ENCODE peak calls at places on chromosomes 7 and 10, in ten cellular contexts. One of them, this sample, is unnamed.

GRCh38 chr7:13980474-13980873 is 9.0 kb downstream of the ETV1 start:
- DNase-seq in hepatocyte: no peak
- DNase-seq in cardiac muscle cell: no peak
- DNase-seq in activated T-helper 1 cell treated with anti-CD3 and anti-CD28 coated beads, Interleukin-12 subunit alpha, Interleukin-12 subunit beta, Interleukin-2, Interleukin-4 antibody, amounts not matched to agents 30 ng/mL and 10 ng/mL and 1 ng/mL, durations not matched to agents 14 hours and 24 hours and 36 hours: no peak
- DNase-seq in endothelial cell: no peak
- DNase-seq in activated CD4-positive, CD25-positive, alpha-beta regulatory T cell: no peak
- DNase-seq in EH: no peak
- DNase-seq in neuronal stem cell: no peak
- DNase-seq in left ventricle myocardium inferior: no peak
- DNase-seq in DND-41: no peak
- DNase-seq in this sample: no peak

GRCh38 chr10:119335671-119336353 is 128.4 kb downstream of the GRK5 start:
- DNase-seq in hepatocyte: no peak
- DNase-seq in activated T-helper 1 cell treated with anti-CD3 and anti-CD28 coated beads, Interleukin-12 subunit alpha, Interleukin-12 subunit beta, Interleukin-2, Interleukin-4 antibody, amounts not matched to agents 30 ng/mL and 10 ng/mL and 1 ng/mL, durations not matched to agents 14 hours and 24 hours and 36 hours: no peak
- DNase-seq in left ventricle myocardium inferior: no peak
- DNase-seq in endothelial cell: no peak
- DNase-seq in activated CD4-positive, CD25-positive, alpha-beta regulatory T cell: no peak
- DNase-seq in EH: peak; percentile 48
- DNase-seq in cardiac muscle cell: peak; percentile 55
- DNase-seq in neuronal stem cell: no peak
- DNase-seq in DND-41: no peak
- DNase-seq in this sample: no peak

GRCh38 chr7:27235387-27236052 is 7.1 kb upstream of the EVX1 start:
- DNase-seq in neuronal stem cell: no peak
- DNase-seq in activated T-helper 1 cell treated with anti-CD3 and anti-CD28 coated beads, Interleukin-12 subunit alpha, Interleukin-12 subunit beta, Interleukin-2, Interleukin-4 antibody, amounts not matched to agents 30 ng/mL and 10 ng/mL and 1 ng/mL, durations not matched to agents 14 hours and 24 hours and 36 hours: no peak
- DNase-seq in left ventricle myocardium inferior: peak; percentile 43
- DNase-seq in cardiac muscle cell: peak; percentile 75
- DNase-seq in DND-41: no peak
- DNase-seq in hepatocyte: peak; percentile 87
- DNase-seq in activated CD4-positive, CD25-positive, alpha-beta regulatory T cell: no peak
- DNase-seq in EH: peak; percentile 47
- DNase-seq in endothelial cell: peak; percentile 63
- DNase-seq in this sample: no peak

GRCh38 chr10:62199584-62199983 is 69.1 kb downstream of the RTKN2 start:
- DNase-seq in EH: no peak
- DNase-seq in activated CD4-positive, CD25-positive, alpha-beta regulatory T cell: no peak
- DNase-seq in left ventricle myocardium inferior: no peak
- DNase-seq in cardiac muscle cell: no peak
- DNase-seq in neuronal stem cell: no peak
- DNase-seq in endothelial cell: no peak
- DNase-seq in activated T-helper 1 cell treated with anti-CD3 and anti-CD28 coated beads, Interleukin-12 subunit alpha, Interleukin-12 subunit beta, Interleukin-2, Interleukin-4 antibody, amounts not matched to agents 30 ng/mL and 10 ng/mL and 1 ng/mL, durations not matched to agents 14 hours and 24 hours and 36 hours: no peak
- DNase-seq in DND-41: no peak
- DNase-seq in hepatocyte: peak; percentile 9
- DNase-seq in this sample: no peak

GRCh38 chr7:31540786-31541185 is 26.9 kb downstream of the ITPRID1 start:
- DNase-seq in activated CD4-positive, CD25-positive, alpha-beta regulatory T cell: no peak
- DNase-seq in hepatocyte: no peak
- DNase-seq in EH: no peak
- DNase-seq in endothelial cell: no peak
- DNase-seq in neuronal stem cell: no peak
- DNase-seq in activated T-helper 1 cell treated with anti-CD3 and anti-CD28 coated beads, Interleukin-12 subunit alpha, Interleukin-12 subunit beta, Interleukin-2, Interleukin-4 antibody, amounts not matched to agents 30 ng/mL and 10 ng/mL and 1 ng/mL, durations not matched to agents 14 hours and 24 hours and 36 hours: no peak
- DNase-seq in DND-41: no peak
- DNase-seq in cardiac muscle cell: no peak
- DNase-seq in left ventricle myocardium inferior: no peak
- DNase-seq in this sample: no peak

GRCh38 chr7:20172736-20173334 is 44.3 kb downstream of the MACC1 start:
- DNase-seq in cardiac muscle cell: peak; percentile 74
- DNase-seq in activated T-helper 1 cell treated with anti-CD3 and anti-CD28 coated beads, Interleukin-12 subunit alpha, Interleukin-12 subunit beta, Interleukin-2, Interleukin-4 antibody, amounts not matched to agents 30 ng/mL and 10 ng/mL and 1 ng/mL, durations not matched to agents 14 hours and 24 hours and 36 hours: no peak
- DNase-seq in hepatocyte: peak; percentile 76
- DNase-seq in neuronal stem cell: peak; percentile 52
- DNase-seq in activated CD4-positive, CD25-positive, alpha-beta regulatory T cell: no peak
- DNase-seq in DND-41: peak; percentile 30
- DNase-seq in left ventricle myocardium inferior: no peak
- DNase-seq in EH: peak; percentile 30
- DNase-seq in endothelial cell: peak; percentile 77
- DNase-seq in this sample: peak; percentile 62

GRCh38 chr10:116112232-116113231 is 160.5 kb downstream of the GFRA1 start:
- DNase-seq in neuronal stem cell: no peak
- DNase-seq in activated CD4-positive, CD25-positive, alpha-beta regulatory T cell: no peak
- DNase-seq in left ventricle myocardium inferior: no peak
- DNase-seq in DND-41: no peak
- DNase-seq in endothelial cell: no peak
- DNase-seq in hepatocyte: no peak
- DNase-seq in EH: no peak
- DNase-seq in cardiac muscle cell: no peak
- DNase-seq in activated T-helper 1 cell treated with anti-CD3 and anti-CD28 coated beads, Interleukin-12 subunit alpha, Interleukin-12 subunit beta, Interleukin-2, Interleukin-4 antibody, amounts not matched to agents 30 ng/mL and 10 ng/mL and 1 ng/mL, durations not matched to agents 14 hours and 24 hours and 36 hours: no peak
- DNase-seq in this sample: no peak

GRCh38 chr7:124120911-124121310 is 88.0 kb upstream of the TMEM229A start:
- DNase-seq in activated CD4-positive, CD25-positive, alpha-beta regulatory T cell: no peak
- DNase-seq in activated T-helper 1 cell treated with anti-CD3 and anti-CD28 coated beads, Interleukin-12 subunit alpha, Interleukin-12 subunit beta, Interleukin-2, Interleukin-4 antibody, amounts not matched to agents 30 ng/mL and 10 ng/mL and 1 ng/mL, durations not matched to agents 14 hours and 24 hours and 36 hours: no peak
- DNase-seq in cardiac muscle cell: no peak
- DNase-seq in EH: no peak
- DNase-seq in endothelial cell: no peak
- DNase-seq in neuronal stem cell: no peak
- DNase-seq in left ventricle myocardium inferior: no peak
- DNase-seq in hepatocyte: no peak
- DNase-seq in DND-41: no peak
- DNase-seq in this sample: no peak

GRCh38 chr7:30434140-30434799 is 44.3 kb downstream of the NOD1 start:
- DNase-seq in activated CD4-positive, CD25-positive, alpha-beta regulatory T cell: no peak
- DNase-seq in EH: no peak
- DNase-seq in DND-41: no peak
- DNase-seq in hepatocyte: no peak
- DNase-seq in endothelial cell: no peak
- DNase-seq in cardiac muscle cell: peak; percentile 57
- DNase-seq in left ventricle myocardium inferior: no peak
- DNase-seq in activated T-helper 1 cell treated with anti-CD3 and anti-CD28 coated beads, Interleukin-12 subunit alpha, Interleukin-12 subunit beta, Interleukin-2, Interleukin-4 antibody, amounts not matched to agents 30 ng/mL and 10 ng/mL and 1 ng/mL, durations not matched to agents 14 hours and 24 hours and 36 hours: no peak
- DNase-seq in neuronal stem cell: no peak
- DNase-seq in this sample: peak; percentile 58

GRCh38 chr7:2046581-2047271 is 186.0 kb downstream of the MAD1L1 start:
- DNase-seq in DND-41: no peak
- DNase-seq in neuronal stem cell: no peak
- DNase-seq in endothelial cell: no peak
- DNase-seq in cardiac muscle cell: no peak
- DNase-seq in activated T-helper 1 cell treated with anti-CD3 and anti-CD28 coated beads, Interleukin-12 subunit alpha, Interleukin-12 subunit beta, Interleukin-2, Interleukin-4 antibody, amounts not matched to agents 30 ng/mL and 10 ng/mL and 1 ng/mL, durations not matched to agents 14 hours and 24 hours and 36 hours: no peak
- DNase-seq in EH: no peak
- DNase-seq in hepatocyte: no peak
- DNase-seq in left ventricle myocardium inferior: peak; percentile 10
- DNase-seq in activated CD4-positive, CD25-positive, alpha-beta regulatory T cell: no peak
- DNase-seq in this sample: no peak

GRCh38 chr10:117783698-117784395 is 241.3 kb downstream of the EMX2 start:
- DNase-seq in neuronal stem cell: no peak
- DNase-seq in endothelial cell: no peak
- DNase-seq in activated CD4-positive, CD25-positive, alpha-beta regulatory T cell: no peak
- DNase-seq in left ventricle myocardium inferior: no peak
- DNase-seq in cardiac muscle cell: no peak
- DNase-seq in DND-41: no peak
- DNase-seq in activated T-helper 1 cell treated with anti-CD3 and anti-CD28 coated beads, Interleukin-12 subunit alpha, Interleukin-12 subunit beta, Interleukin-2, Interleukin-4 antibody, amounts not matched to agents 30 ng/mL and 10 ng/mL and 1 ng/mL, durations not matched to agents 14 hours and 24 hours and 36 hours: no peak
- DNase-seq in hepatocyte: no peak
- DNase-seq in EH: no peak
- DNase-seq in this sample: no peak

GRCh38 chr7:54992876-54993490 is 25.8 kb upstream of the EGFR start:
- DNase-seq in activated T-helper 1 cell treated with anti-CD3 and anti-CD28 coated beads, Interleukin-12 subunit alpha, Interleukin-12 subunit beta, Interleukin-2, Interleukin-4 antibody, amounts not matched to agents 30 ng/mL and 10 ng/mL and 1 ng/mL, durations not matched to agents 14 hours and 24 hours and 36 hours: no peak
- DNase-seq in neuronal stem cell: no peak
- DNase-seq in endothelial cell: no peak
- DNase-seq in EH: peak; percentile 42
- DNase-seq in hepatocyte: no peak
- DNase-seq in left ventricle myocardium inferior: no peak
- DNase-seq in activated CD4-positive, CD25-positive, alpha-beta regulatory T cell: no peak
- DNase-seq in cardiac muscle cell: no peak
- DNase-seq in DND-41: no peak
- DNase-seq in this sample: no peak

GRCh38 chr10:104218751-104219150 is 13.4 kb downstream of the CFAP43 start:
- DNase-seq in hepatocyte: no peak
- DNase-seq in activated T-helper 1 cell treated with anti-CD3 and anti-CD28 coated beads, Interleukin-12 subunit alpha, Interleukin-12 subunit beta, Interleukin-2, Interleukin-4 antibody, amounts not matched to agents 30 ng/mL and 10 ng/mL and 1 ng/mL, durations not matched to agents 14 hours and 24 hours and 36 hours: no peak
- DNase-seq in left ventricle myocardium inferior: no peak
- DNase-seq in neuronal stem cell: no peak
- DNase-seq in EH: no peak
- DNase-seq in activated CD4-positive, CD25-positive, alpha-beta regulatory T cell: no peak
- DNase-seq in endothelial cell: no peak
- DNase-seq in cardiac muscle cell: no peak
- DNase-seq in DND-41: no peak
- DNase-seq in this sample: no peak

GRCh38 chr7:151416921-151417320 is 7.1 kb upstream of the WDR86 start:
- DNase-seq in left ventricle myocardium inferior: no peak
- DNase-seq in neuronal stem cell: no peak
- DNase-seq in cardiac muscle cell: no peak
- DNase-seq in DND-41: no peak
- DNase-seq in endothelial cell: no peak
- DNase-seq in EH: no peak
- DNase-seq in activated CD4-positive, CD25-positive, alpha-beta regulatory T cell: no peak
- DNase-seq in activated T-helper 1 cell treated with anti-CD3 and anti-CD28 coated beads, Interleukin-12 subunit alpha, Interleukin-12 subunit beta, Interleukin-2, Interleukin-4 antibody, amounts not matched to agents 30 ng/mL and 10 ng/mL and 1 ng/mL, durations not matched to agents 14 hours and 24 hours and 36 hours: no peak
- DNase-seq in hepatocyte: peak; percentile 33
- DNase-seq in this sample: no peak

GRCh38 chr7:99340659-99341058 is 15.0 kb downstream of the ARPC1A start:
- DNase-seq in hepatocyte: no peak
- DNase-seq in DND-41: no peak
- DNase-seq in left ventricle myocardium inferior: no peak
- DNase-seq in activated CD4-positive, CD25-positive, alpha-beta regulatory T cell: no peak
- DNase-seq in neuronal stem cell: no peak
- DNase-seq in activated T-helper 1 cell treated with anti-CD3 and anti-CD28 coated beads, Interleukin-12 subunit alpha, Interleukin-12 subunit beta, Interleukin-2, Interleukin-4 antibody, amounts not matched to agents 30 ng/mL and 10 ng/mL and 1 ng/mL, durations not matched to agents 14 hours and 24 hours and 36 hours: no peak
- DNase-seq in cardiac muscle cell: no peak
- DNase-seq in EH: peak; percentile 63
- DNase-seq in endothelial cell: no peak
- DNase-seq in this sample: no peak

GRCh38 chr10:52187521-52188258 is 126.4 kb upstream of the DKK1 start:
- DNase-seq in hepatocyte: no peak
- DNase-seq in left ventricle myocardium inferior: no peak
- DNase-seq in endothelial cell: no peak
- DNase-seq in cardiac muscle cell: no peak
- DNase-seq in DND-41: no peak
- DNase-seq in neuronal stem cell: no peak
- DNase-seq in activated T-helper 1 cell treated with anti-CD3 and anti-CD28 coated beads, Interleukin-12 subunit alpha, Interleukin-12 subunit beta, Interleukin-2, Interleukin-4 antibody, amounts not matched to agents 30 ng/mL and 10 ng/mL and 1 ng/mL, durations not matched to agents 14 hours and 24 hours and 36 hours: no peak
- DNase-seq in activated CD4-positive, CD25-positive, alpha-beta regulatory T cell: no peak
- DNase-seq in EH: no peak
- DNase-seq in this sample: no peak

GRCh38 chr7:55158541-55158940 is 139.7 kb downstream of the EGFR start:
- DNase-seq in EH: peak; percentile 85
- DNase-seq in activated CD4-positive, CD25-positive, alpha-beta regulatory T cell: no peak
- DNase-seq in cardiac muscle cell: no peak
- DNase-seq in hepatocyte: peak; percentile 48
- DNase-seq in endothelial cell: no peak
- DNase-seq in left ventricle myocardium inferior: no peak
- DNase-seq in neuronal stem cell: no peak
- DNase-seq in DND-41: no peak
- DNase-seq in activated T-helper 1 cell treated with anti-CD3 and anti-CD28 coated beads, Interleukin-12 subunit alpha, Interleukin-12 subunit beta, Interleukin-2, Interleukin-4 antibody, amounts not matched to agents 30 ng/mL and 10 ng/mL and 1 ng/mL, durations not matched to agents 14 hours and 24 hours and 36 hours: no peak
- DNase-seq in this sample: no peak

GRCh38 chr10:90969148-90969547 is 48.3 kb upstream of the ANKRD1 start:
- DNase-seq in neuronal stem cell: no peak
- DNase-seq in hepatocyte: no peak
- DNase-seq in left ventricle myocardium inferior: no peak
- DNase-seq in DND-41: peak; percentile 1
- DNase-seq in activated CD4-positive, CD25-positive, alpha-beta regulatory T cell: no peak
- DNase-seq in EH: peak; percentile 47
- DNase-seq in activated T-helper 1 cell treated with anti-CD3 and anti-CD28 coated beads, Interleukin-12 subunit alpha, Interleukin-12 subunit beta, Interleukin-2, Interleukin-4 antibody, amounts not matched to agents 30 ng/mL and 10 ng/mL and 1 ng/mL, durations not matched to agents 14 hours and 24 hours and 36 hours: no peak
- DNase-seq in cardiac muscle cell: no peak
- DNase-seq in endothelial cell: no peak
- DNase-seq in this sample: no peak

GRCh38 chr7:1693991-1694524 is 24.0 kb downstream of the ELFN1 start:
- DNase-seq in DND-41: no peak
- DNase-seq in EH: peak; percentile 60
- DNase-seq in endothelial cell: no peak
- DNase-seq in activated CD4-positive, CD25-positive, alpha-beta regulatory T cell: no peak
- DNase-seq in left ventricle myocardium inferior: peak; percentile 20
- DNase-seq in hepatocyte: peak; percentile 71
- DNase-seq in cardiac muscle cell: peak; percentile 47
- DNase-seq in activated T-helper 1 cell treated with anti-CD3 and anti-CD28 coated beads, Interleukin-12 subunit alpha, Interleukin-12 subunit beta, Interleukin-2, Interleukin-4 antibody, amounts not matched to agents 30 ng/mL and 10 ng/mL and 1 ng/mL, durations not matched to agents 14 hours and 24 hours and 36 hours: no peak
- DNase-seq in neuronal stem cell: peak; percentile 88
- DNase-seq in this sample: no peak

GRCh38 chr7:101174322-101174854 is 5.7 kb downstream of the NAT16 start:
- DNase-seq in endothelial cell: no peak
- DNase-seq in DND-41: no peak
- DNase-seq in cardiac muscle cell: no peak
- DNase-seq in activated CD4-positive, CD25-positive, alpha-beta regulatory T cell: no peak
- DNase-seq in activated T-helper 1 cell treated with anti-CD3 and anti-CD28 coated beads, Interleukin-12 subunit alpha, Interleukin-12 subunit beta, Interleukin-2, Interleukin-4 antibody, amounts not matched to agents 30 ng/mL and 10 ng/mL and 1 ng/mL, durations not matched to agents 14 hours and 24 hours and 36 hours: no peak
- DNase-seq in left ventricle myocardium inferior: no peak
- DNase-seq in hepatocyte: no peak
- DNase-seq in EH: no peak
- DNase-seq in neuronal stem cell: no peak
- DNase-seq in this sample: peak; percentile 45

GRCh38 chr7:46660402-46660801 is 739.3 kb upstream of the IGFBP3 start:
- DNase-seq in cardiac muscle cell: no peak
- DNase-seq in activated T-helper 1 cell treated with anti-CD3 and anti-CD28 coated beads, Interleukin-12 subunit alpha, Interleukin-12 subunit beta, Interleukin-2, Interleukin-4 antibody, amounts not matched to agents 30 ng/mL and 10 ng/mL and 1 ng/mL, durations not matched to agents 14 hours and 24 hours and 36 hours: no peak
- DNase-seq in DND-41: no peak
- DNase-seq in left ventricle myocardium inferior: no peak
- DNase-seq in neuronal stem cell: no peak
- DNase-seq in activated CD4-positive, CD25-positive, alpha-beta regulatory T cell: no peak
- DNase-seq in EH: peak; percentile 68
- DNase-seq in endothelial cell: no peak
- DNase-seq in hepatocyte: no peak
- DNase-seq in this sample: no peak

GRCh38 chr7:83936056-83936703 is 258.4 kb downstream of the SEMA3A start:
- DNase-seq in left ventricle myocardium inferior: peak; percentile 18
- DNase-seq in activated T-helper 1 cell treated with anti-CD3 and anti-CD28 coated beads, Interleukin-12 subunit alpha, Interleukin-12 subunit beta, Interleukin-2, Interleukin-4 antibody, amounts not matched to agents 30 ng/mL and 10 ng/mL and 1 ng/mL, durations not matched to agents 14 hours and 24 hours and 36 hours: peak; percentile 2
- DNase-seq in endothelial cell: peak; percentile 67
- DNase-seq in DND-41: peak; percentile 56
- DNase-seq in EH: peak; percentile 73
- DNase-seq in neuronal stem cell: peak; percentile 76
- DNase-seq in activated CD4-positive, CD25-positive, alpha-beta regulatory T cell: no peak
- DNase-seq in cardiac muscle cell: peak; percentile 82
- DNase-seq in hepatocyte: peak; percentile 82
- DNase-seq in this sample: peak; percentile 91

GRCh38 chr10:35040761-35041501 is 49.2 kb downstream of the CUL2 start:
- DNase-seq in activated T-helper 1 cell treated with anti-CD3 and anti-CD28 coated beads, Interleukin-12 subunit alpha, Interleukin-12 subunit beta, Interleukin-2, Interleukin-4 antibody, amounts not matched to agents 30 ng/mL and 10 ng/mL and 1 ng/mL, durations not matched to agents 14 hours and 24 hours and 36 hours: no peak
- DNase-seq in hepatocyte: no peak
- DNase-seq in EH: peak; percentile 88
- DNase-seq in endothelial cell: no peak
- DNase-seq in left ventricle myocardium inferior: no peak
- DNase-seq in activated CD4-positive, CD25-positive, alpha-beta regulatory T cell: no peak
- DNase-seq in DND-41: no peak
- DNase-seq in neuronal stem cell: peak; percentile 24
- DNase-seq in cardiac muscle cell: no peak
- DNase-seq in this sample: no peak